ENCODE peak calls at places on chromosomes 2 and 18, in five cellular contexts. Y is GM10248, L is endodermal cell, K is Calu3, O is type B pancreatic cell. F is an unnamed sample.

GRCh38 chr2:56260415-56260814 is 76.6 kb downstream of the CCDC85A start:
- DNase-seq in Y (no peak), L (no peak), K (no peak), O (no peak), F (no peak)

GRCh38 chr2:217903859-217904613 is 98.8 kb downstream of the TNS1 start:
- DNase-seq in Y (no peak), L (no peak), K (no peak), O (no peak), F (no peak)

GRCh38 chr2:121709776-121710469 is 26.8 kb downstream of the NIFK start:
- DNase-seq in Y (no peak), L (peak; percentile 39), K (peak; percentile 72), O (no peak), F (no peak)

GRCh38 chr2:160224060-160224459 is 24.0 kb upstream of the ITGB6 start:
- DNase-seq in Y (peak; percentile 79), L (no peak), K (peak; percentile 59), O (no peak), F (no peak)

GRCh38 chr2:188571543-188571942 is 279.9 kb downstream of the GULP1 start:
- DNase-seq in Y (no peak), L (no peak), K (no peak), O (no peak), F (no peak)

GRCh38 chr2:149375801-149376349 is 45.5 kb downstream of the LYPD6 start:
- DNase-seq in Y (no peak), L (no peak), K (no peak), O (no peak), F (peak; percentile 86)

GRCh38 chr2:163200726-163201125 is 362.2 kb upstream of the KCNH7 start:
- DNase-seq in Y (no peak), L (no peak), K (no peak), O (no peak), F (no peak)

GRCh38 chr2:9103663-9104277 is 100.3 kb upstream of the MBOAT2 start:
- DNase-seq in Y (no peak), L (no peak), K (peak; percentile 35), O (no peak), F (no peak)

GRCh38 chr2:202944816-202945215 is 32.7 kb downstream of the CARF start:
- DNase-seq in Y (no peak), L (no peak), K (no peak), O (no peak), F (no peak)

GRCh38 chr18:59988098-59988706 is 88.4 kb downstream of the PMAIP1 start:
- DNase-seq in Y (peak; percentile 47), L (peak; percentile 58), K (peak; percentile 60), O (no peak), F (no peak)

GRCh38 chr2:239593965-239594771 is 193.3 kb upstream of the HDAC4 start:
- DNase-seq in Y (no peak), L (peak; percentile 33), K (no peak), O (peak; percentile 44), F (peak; percentile 73)

DNA sequence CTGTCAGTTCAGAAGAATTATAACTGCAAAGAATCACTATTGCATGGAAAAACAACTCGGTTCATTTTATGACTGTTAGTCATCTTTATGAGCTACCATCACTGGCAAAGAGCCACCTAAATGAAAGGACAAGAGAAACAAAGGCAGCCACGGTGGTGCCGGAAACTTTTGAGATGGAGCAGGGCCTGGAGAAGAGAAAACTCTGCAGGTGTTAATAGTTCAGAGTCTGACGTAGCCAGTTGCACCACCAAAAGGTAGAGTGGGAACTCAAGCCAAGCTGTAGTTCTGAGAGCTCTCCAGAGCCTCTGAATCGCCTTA is 110.9 kb downstream of the FTCDNL1 start:
- DNase-seq in Y (no peak), L (no peak), K (no peak), O (no peak), F (no peak)
- TF ChIP-seq CTCF in Y (no peak), L (no peak), K (no peak), O (peak; percentile 44), F (peak; percentile 7)

GRCh38 chr18:48039769-48040215 is 109.3 kb upstream of the SMAD2 start:
- DNase-seq in Y (no peak), L (no peak), K (no peak), O (no peak), F (no peak)

GRCh38 chr18:48036191-48036590 is 105.7 kb upstream of the SMAD2 start:
- DNase-seq in Y (no peak), L (peak; percentile 34), K (no peak), O (no peak), F (no peak)

GRCh38 chr18:48036641-48037421 is 106.4 kb upstream of the SMAD2 start:
- DNase-seq in Y (no peak), L (peak; percentile 41), K (no peak), O (no peak), F (no peak)

GRCh38 chr18:48038636-48039035 is 108.2 kb upstream of the SMAD2 start:
- DNase-seq in Y (no peak), L (no peak), K (no peak), O (no peak), F (no peak)

GRCh38 chr18:48037481-48038271 is 107.2 kb upstream of the SMAD2 start:
- DNase-seq in Y (no peak), L (peak; percentile 85), K (peak; percentile 23), O (no peak), F (no peak)
- TF ChIP-seq CTCF in Y (no peak), L (peak; percentile 70), K (no peak), O (peak; percentile 26), F (peak; percentile 34)

GRCh38 chr2:179020156-179020750 is 29.7 kb downstream of the CCDC141 start:
- DNase-seq in Y (peak; percentile 23), L (peak; percentile 90), K (peak; percentile 63), O (no peak), F (no peak)
- TF ChIP-seq CTCF in Y (peak; percentile 65), L (peak; percentile 88), K (peak; percentile 55), O (peak; percentile 69), F (peak; percentile 32)

GRCh38 chr18:55868909-55869308 is 280.9 kb upstream of the TCF4 start:
- DNase-seq in Y (no peak), L (no peak), K (no peak), O (no peak), F (no peak)
- TF ChIP-seq CTCF in Y (no peak), L (no peak), K (no peak), O (no peak), F (no peak)

GRCh38 chr2:46184794-46185583 is 112.2 kb upstream of the EPAS1 start:
- DNase-seq in Y (no peak), L (peak; percentile 68), K (no peak), O (peak; percentile 48), F (no peak)
- TF ChIP-seq CTCF in Y (peak; percentile 3), L (peak; percentile 67), K (no peak), O (no peak), F (no peak)

GRCh38 chr2:207734636-207735512 is 23.4 kb downstream of the CCNYL1 start:
- DNase-seq in Y (no peak), L (no peak), K (no peak), O (no peak), F (no peak)

GRCh38 chr2:207731138-207731537 is 19.7 kb downstream of the CCNYL1 start:
- DNase-seq in Y (no peak), L (no peak), K (no peak), O (no peak), F (no peak)

GRCh38 chr2:207733597-207734240 is 22.3 kb downstream of the CCNYL1 start:
- DNase-seq in Y (no peak), L (no peak), K (no peak), O (no peak), F (no peak)

GRCh38 chr2:207729465-207729998 is 18.1 kb downstream of the CCNYL1 start:
- DNase-seq in Y (no peak), L (no peak), K (no peak), O (no peak), F (no peak)

DNA sequence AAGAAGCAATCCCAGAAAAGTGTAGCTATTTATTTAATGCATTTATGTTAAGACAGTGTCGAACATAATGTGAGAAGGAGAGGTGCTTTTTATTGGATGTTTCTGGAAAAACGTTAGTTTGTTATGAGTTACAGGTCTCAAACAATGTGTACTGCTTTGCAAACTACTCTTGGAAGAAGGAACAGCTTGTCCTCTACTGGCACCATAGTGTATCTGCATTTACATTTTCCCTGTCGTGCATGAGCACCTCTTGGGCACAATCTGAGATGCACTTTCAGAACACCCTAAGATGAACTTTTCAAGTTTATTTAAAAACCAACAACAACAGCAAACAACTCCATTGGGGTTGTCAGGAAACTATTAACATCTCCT is 22.8 kb downstream of the CCNYL1 start:
- DNase-seq in Y (no peak), L (no peak), K (no peak), O (no peak), F (no peak)
- TF ChIP-seq CTCF in Y (peak; percentile 17), L (peak; percentile 43), K (no peak), O (peak; percentile 45), F (peak; percentile 57)

GRCh38 chr2:12988279-12988678 is 271.5 kb downstream of the TRIB2 start:
- DNase-seq in Y (no peak), L (no peak), K (no peak), O (no peak), F (no peak)

GRCh38 chr2:12987246-12987645 is 270.5 kb downstream of the TRIB2 start:
- DNase-seq in Y (no peak), L (no peak), K (no peak), O (no peak), F (no peak)

GRCh38 chr2:12990523-12990922 is 273.8 kb downstream of the TRIB2 start:
- DNase-seq in Y (no peak), L (no peak), K (no peak), O (no peak), F (no peak)
- TF ChIP-seq CTCF in Y (peak; percentile 1), L (peak; percentile 47), K (no peak), O (peak; percentile 57), F (peak; percentile 27)